ENCODE peak calls at places on chromosomes 12 and 14, in five cellular contexts. F is dorsolateral prefrontal cortex, E is A549, X is GM12865, A is kidney epithelial cell. S is an unnamed sample.

GRCh38 chr14:88849717-88850116 is 25.3 kb downstream of the TTC8 start:
- DNase-seq in F (no peak), A (no peak), E (no peak), X (no peak), S (peak)

GRCh38 chr14:91041450-91041849 is 19.0 kb downstream of the RPS6KA5 start:
- DNase-seq in A (no peak), F (no peak), E (no peak), X (no peak), S (no peak)

GRCh38 chr14:26138764-26139445 is 458.9 kb downstream of the NOVA1 start:
- DNase-seq in E (no peak), A (no peak), F (no peak), X (no peak), S (no peak)

GRCh38 chr12:68317047-68317667 is 15.0 kb downstream of the MDM1 start:
- DNase-seq in F (no peak), E (peak), A (no peak), X (peak), S (peak)

GRCh38 chr12:120999191-121000120 is 16.8 kb downstream of the C12orf43 start:
- DNase-seq in A (no peak), E (no peak), F (no peak), X (no peak), S (peak)

GRCh38 chr12:22880810-22881209 is 255.8 kb downstream of the ETNK1 start:
- DNase-seq in A (no peak), E (no peak), X (no peak), F (no peak), S (no peak)

GRCh38 chr14:53509227-53509822 is 356.2 kb upstream of the DDHD1 start:
- DNase-seq in A (no peak), X (no peak), E (no peak), F (no peak), S (peak)

GRCh38 chr14:100333867-100334266 is 10.7 kb downstream of the SLC25A47 start:
- DNase-seq in A (no peak), E (no peak), X (no peak), F (no peak), S (no peak)

GRCh38 chr14:34113051-34113511 is 162.2 kb upstream of the EGLN3 start:
- DNase-seq in X (no peak), A (no peak), E (peak), F (no peak), S (peak)

GRCh38 chr14:59407246-59407615 is 57.9 kb downstream of the GPR135 start:
- DNase-seq in F (no peak), E (no peak), X (no peak), A (no peak), S (peak)

GRCh38 chr12:48788852-48789775 is at the start of gene ADCY6:
- DNase-seq in X (no peak), F (peak), A (no peak), E (peak), S (peak)

GRCh38 chr12:131321988-131322387 is 368.3 kb downstream of the ADGRD1 start:
- DNase-seq in F (no peak), E (no peak), A (no peak), X (no peak), S (no peak)

GRCh38 chr14:80387563-80387981 is 176.3 kb upstream of the DIO2 start:
- DNase-seq in X (no peak), A (no peak), E (no peak), F (no peak), S (peak)

GRCh38 chr14:23469906-23470403 is 452 bp downstream of the NGDN start:
- DNase-seq in A (no peak), X (no peak), E (no peak), F (no peak), S (no peak)

GRCh38 chr14:98564006-98564405 is 708.0 kb downstream of the BCL11B start:
- DNase-seq in E (no peak), A (no peak), F (no peak), X (no peak), S (no peak)

GRCh38 chr12:113805201-113805600 is 160.9 kb downstream of the RBM19 start:
- DNase-seq in E (no peak), F (no peak), X (no peak), A (no peak), S (no peak)

GRCh38 chr12:103494388-103494787 is 1.4 kb downstream of the C12orf42 start:
- DNase-seq in X (no peak), F (no peak), E (no peak), A (no peak), S (no peak)

GRCh38 chr12:103493199-103493598 is 2.6 kb downstream of the C12orf42 start:
- DNase-seq in F (no peak), X (no peak), E (no peak), A (no peak), S (no peak)

GRCh38 chr12:103495158-103495782 is 498 bp downstream of the C12orf42 start:
- DNase-seq in A (no peak), E (peak), X (peak), F (no peak), S (no peak)

GRCh38 chr12:103498990-103499389 is 3.2 kb upstream of the C12orf42 start:
- DNase-seq in F (no peak), E (no peak), A (no peak), X (peak), S (no peak)

DNA sequence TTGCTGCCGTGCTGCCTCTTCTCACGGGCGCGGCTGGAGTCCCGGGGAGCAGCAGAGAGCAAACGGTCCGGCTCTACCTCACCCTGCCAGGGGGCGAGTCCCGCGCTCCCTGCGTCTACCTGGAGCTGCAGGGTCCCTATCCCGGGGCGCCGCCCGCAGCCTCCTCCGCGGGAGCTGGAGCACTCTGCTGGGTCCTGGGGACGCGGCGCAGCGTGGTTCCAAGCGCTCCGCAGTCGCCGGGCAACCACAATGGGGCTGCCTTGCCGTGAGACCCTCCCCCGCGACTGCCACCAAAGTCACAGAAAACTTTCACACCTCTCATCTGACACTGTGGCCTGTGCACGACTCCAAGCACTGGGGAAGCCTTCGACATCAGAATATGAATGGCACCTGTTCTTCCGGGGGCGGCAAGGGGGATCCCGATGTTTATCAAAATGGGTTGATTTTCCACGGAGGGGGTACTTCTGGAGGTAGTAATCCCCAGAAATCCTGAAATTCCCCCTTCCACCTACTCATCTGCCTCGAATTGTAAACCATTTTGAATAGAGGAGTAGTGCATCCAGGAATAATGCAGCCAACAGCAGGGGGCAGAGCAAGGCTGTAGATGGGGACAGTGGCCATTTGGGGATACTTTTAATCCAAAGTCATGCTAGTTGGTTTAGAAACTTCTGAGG is at the start of gene C12orf42:
- DNase-seq in E (peak), F (peak), A (no peak), X (peak), S (peak)
- TF ChIP-seq CTCF in E (peak), F (peak), A (peak), X (peak), S (peak)

DNA sequence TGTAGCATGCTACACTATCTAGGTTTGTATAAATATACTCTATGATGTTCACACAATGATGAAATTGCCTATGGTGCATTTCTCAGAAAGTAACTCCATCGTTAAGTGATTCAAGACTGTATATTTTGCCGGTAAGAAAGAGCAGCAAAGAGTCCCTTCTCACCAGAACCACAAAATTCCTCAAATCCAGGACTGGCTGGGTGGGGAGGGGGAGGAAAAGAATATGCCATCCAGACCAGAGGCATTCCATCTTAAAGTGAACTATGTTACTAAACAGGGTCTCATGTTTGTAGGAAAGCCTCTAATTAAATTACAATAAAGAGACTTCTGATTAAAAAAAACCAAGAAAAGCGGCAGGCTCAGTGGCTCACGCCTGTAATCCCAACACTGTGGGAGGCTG is 11.5 kb downstream of the UBE2N start:
- DNase-seq in A (no peak), X (no peak), E (no peak), F (no peak), S (no peak)
- H3K4me3 ChIP-seq in A (no peak), X (no peak), E (no peak), F (no peak), S (no peak)

GRCh38 chr12:51848843-51849735 is 571 bp upstream of the FIGNL2 start:
- DNase-seq in F (no peak), E (no peak), X (no peak), A (no peak), S (no peak)
- TF ChIP-seq CTCF in F (no peak), E (no peak), X (no peak), A (peak), S (no peak)

DNA sequence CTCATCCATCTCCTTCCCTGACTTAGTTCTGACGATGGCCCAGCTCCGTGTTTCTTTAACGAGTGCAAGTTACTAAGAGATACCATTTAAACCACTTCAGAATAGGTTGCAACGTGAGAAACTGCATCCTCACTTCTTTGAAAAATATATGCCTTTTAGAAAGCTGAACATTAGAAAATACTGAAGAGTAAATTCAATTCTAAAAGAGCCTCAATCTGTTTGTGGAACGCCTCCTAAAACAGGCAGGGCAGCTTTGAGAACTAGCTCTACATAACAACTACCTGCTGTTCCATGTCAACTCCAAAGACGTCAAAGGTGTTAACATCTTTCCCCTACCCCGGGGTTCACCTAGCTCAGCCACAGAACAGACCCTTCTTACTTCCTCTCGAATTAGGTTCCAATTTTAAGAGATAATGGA is 3.5 kb downstream of the BHLHE41 start:
- DNase-seq in E (no peak), A (no peak), F (no peak), X (no peak), S (no peak)
- H3K4me3 ChIP-seq in E (no peak), A (peak), F (peak), X (no peak), S (peak)

GRCh38 chr12:70150230-70150629 is 93.0 kb upstream of the CNOT2 start:
- DNase-seq in F (no peak), X (no peak), E (no peak), A (no peak), S (no peak)
- TF ChIP-seq CTCF in F (no peak), X (no peak), E (no peak), A (no peak), S (no peak)

GRCh38 chr12:78787576-78787975 is 77.0 kb upstream of the SYT1 start:
- DNase-seq in A (no peak), F (no peak), X (no peak), E (no peak), S (peak)

GRCh38 chr12:78792052-78792698 is 72.4 kb upstream of the SYT1 start:
- DNase-seq in A (no peak), F (no peak), E (no peak), X (no peak), S (no peak)

GRCh38 chr12:78793982-78794381 is 70.6 kb upstream of the SYT1 start:
- DNase-seq in F (no peak), X (no peak), A (no peak), E (no peak), S (no peak)

GRCh38 chr12:78793491-78793890 is 71.1 kb upstream of the SYT1 start:
- DNase-seq in X (no peak), A (no peak), E (no peak), F (no peak), S (peak)

DNA sequence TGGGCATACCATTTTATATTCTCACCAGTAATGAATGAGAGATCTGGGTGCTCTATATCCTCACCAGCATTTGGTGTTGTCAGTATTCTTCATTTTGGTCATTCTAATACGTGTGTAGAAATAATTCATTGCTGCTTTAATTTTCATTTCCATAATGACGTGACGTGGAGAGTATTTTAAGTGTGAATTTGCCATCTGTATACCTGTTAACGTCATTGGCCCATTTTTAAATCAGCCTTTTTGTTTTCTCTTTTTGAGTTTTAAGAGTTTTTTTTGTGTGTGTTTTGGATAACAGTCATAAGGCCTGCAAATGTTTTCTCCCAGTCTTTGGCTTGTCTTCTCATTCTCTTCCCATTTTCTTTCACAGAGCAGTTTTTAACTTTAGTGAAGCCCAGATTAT is 74.4 kb upstream of the SYT1 start:
- DNase-seq in E (no peak), F (no peak), X (no peak), A (no peak), S (no peak)
- H3K4me3 ChIP-seq in E (no peak), F (no peak), X (no peak), A (no peak), S (no peak)

GRCh38 chr14:69042309-69043006 is 63.4 kb upstream of the ACTN1 start:
- DNase-seq in X (no peak), F (no peak), A (no peak), E (no peak), S (no peak)
- TF ChIP-seq CTCF in X (no peak), F (no peak), A (no peak), E (no peak), S (no peak)

S was measured in AG10803.